ENCODE peak calls at places on chromosome 2, in six cellular contexts. One of them, this sample, is unnamed.

GRCh38 chr2:54708584-54709340 is 14.7 kb upstream of the EML6 start:
- DNase-seq in tibial nerve: no peak
- DNase-seq in NB4: no peak
- DNase-seq in HCT116: no peak
- DNase-seq in stomach: peak; percentile 59
- DNase-seq in upper lobe of left lung: peak; percentile 59
- DNase-seq in this sample: no peak

GRCh38 chr2:30934071-30934470 is 126.8 kb upstream of the CAPN13 start:
- DNase-seq in tibial nerve: no peak
- DNase-seq in NB4: peak; percentile 8
- DNase-seq in HCT116: no peak
- DNase-seq in stomach: no peak
- DNase-seq in upper lobe of left lung: no peak
- DNase-seq in this sample: no peak

GRCh38 chr2:23900927-23901322 is 26.0 kb downstream of the ATAD2B start:
- DNase-seq in tibial nerve: no peak
- DNase-seq in NB4: peak; percentile 81
- DNase-seq in HCT116: peak; percentile 31
- DNase-seq in stomach: no peak
- DNase-seq in upper lobe of left lung: peak; percentile 40
- DNase-seq in this sample: peak; percentile 70

GRCh38 chr2:42834161-42834560 is 41.8 kb upstream of the HAAO start:
- DNase-seq in tibial nerve: no peak
- DNase-seq in NB4: no peak
- DNase-seq in HCT116: no peak
- DNase-seq in stomach: no peak
- DNase-seq in upper lobe of left lung: no peak
- DNase-seq in this sample: no peak

GRCh38 chr2:54763636-54764291 is 40.3 kb downstream of the EML6 start:
- DNase-seq in tibial nerve: no peak
- DNase-seq in NB4: peak; percentile 46
- DNase-seq in HCT116: no peak
- DNase-seq in stomach: no peak
- DNase-seq in upper lobe of left lung: no peak
- DNase-seq in this sample: no peak

GRCh38 chr2:3965211-3965610 is 261.8 kb downstream of the DCDC2C start:
- DNase-seq in tibial nerve: no peak
- DNase-seq in NB4: no peak
- DNase-seq in HCT116: no peak
- DNase-seq in stomach: no peak
- DNase-seq in upper lobe of left lung: no peak
- DNase-seq in this sample: peak; percentile 56

GRCh38 chr2:171083426-171083825 is 77.3 kb downstream of the TLK1 start:
- DNase-seq in tibial nerve: no peak
- DNase-seq in NB4: no peak
- DNase-seq in HCT116: no peak
- DNase-seq in stomach: no peak
- DNase-seq in upper lobe of left lung: no peak
- DNase-seq in this sample: no peak

GRCh38 chr2:59974051-59974766 is 579.2 kb downstream of the BCL11A start:
- DNase-seq in tibial nerve: no peak
- DNase-seq in NB4: no peak
- DNase-seq in HCT116: no peak
- DNase-seq in stomach: no peak
- DNase-seq in upper lobe of left lung: no peak
- DNase-seq in this sample: no peak

GRCh38 chr2:158779621-158780020 is 15.5 kb upstream of the DAPL1 start:
- DNase-seq in tibial nerve: no peak
- DNase-seq in NB4: no peak
- DNase-seq in HCT116: no peak
- DNase-seq in stomach: no peak
- DNase-seq in upper lobe of left lung: no peak
- DNase-seq in this sample: no peak

GRCh38 chr2:28952806-28953190 is 28.3 kb upstream of the TOGARAM2 start:
- DNase-seq in tibial nerve: no peak
- DNase-seq in NB4: peak; percentile 83
- DNase-seq in HCT116: no peak
- DNase-seq in stomach: no peak
- DNase-seq in upper lobe of left lung: no peak
- DNase-seq in this sample: no peak

GRCh38 chr2:235935773-235936172 is 232.4 kb downstream of the GBX2 start:
- DNase-seq in tibial nerve: no peak
- DNase-seq in NB4: no peak
- DNase-seq in HCT116: no peak
- DNase-seq in stomach: peak; percentile 20
- DNase-seq in upper lobe of left lung: no peak
- DNase-seq in this sample: peak; percentile 74

DNA sequence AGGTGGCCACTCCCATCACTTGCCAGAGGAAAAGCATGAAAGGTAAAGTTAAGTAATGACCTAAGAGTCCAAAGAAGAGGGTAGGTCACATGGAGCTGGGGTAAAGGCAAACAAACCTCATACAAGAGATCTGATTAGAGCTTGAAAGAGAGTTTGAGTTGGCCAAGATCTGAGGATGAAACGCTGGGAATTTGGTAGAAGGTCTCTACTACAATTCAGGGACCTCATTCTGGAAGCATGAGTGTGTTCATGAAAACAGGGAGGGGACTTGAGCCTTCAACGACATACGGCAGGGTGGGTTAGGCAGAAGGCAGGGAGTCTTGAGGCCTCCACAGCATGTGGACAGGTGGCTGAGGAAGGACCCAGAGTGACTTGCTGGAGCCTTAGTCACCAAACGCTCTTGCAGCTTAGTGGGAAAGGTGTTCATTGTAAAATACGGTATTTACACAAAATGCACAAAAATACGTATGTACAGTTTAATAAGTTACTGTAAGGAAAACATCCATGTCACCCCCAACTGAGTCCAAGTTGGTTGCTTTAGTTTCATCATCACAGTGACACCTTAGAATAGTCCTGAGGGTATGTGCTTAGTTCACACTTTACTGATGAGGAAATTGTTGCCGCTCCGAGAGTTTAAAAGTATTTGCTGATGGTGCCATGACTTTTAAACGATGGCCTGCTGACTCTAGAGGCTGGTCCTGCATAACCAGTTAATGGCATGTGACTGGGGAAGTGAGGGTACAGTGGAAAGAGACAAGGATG is 5.0 kb upstream of the FARP2 start:
- DNase-seq in tibial nerve: no peak
- DNase-seq in NB4: no peak
- DNase-seq in HCT116: no peak
- DNase-seq in stomach: no peak
- DNase-seq in upper lobe of left lung: no peak
- DNase-seq in this sample: no peak
- TF ChIP-seq POLR2A in tibial nerve: no peak
- TF ChIP-seq POLR2A in NB4: no peak
- TF ChIP-seq POLR2A in HCT116: no peak
- TF ChIP-seq POLR2A in stomach: no peak
- TF ChIP-seq POLR2A in upper lobe of left lung: no peak
- TF ChIP-seq POLR2A in this sample: no peak

DNA sequence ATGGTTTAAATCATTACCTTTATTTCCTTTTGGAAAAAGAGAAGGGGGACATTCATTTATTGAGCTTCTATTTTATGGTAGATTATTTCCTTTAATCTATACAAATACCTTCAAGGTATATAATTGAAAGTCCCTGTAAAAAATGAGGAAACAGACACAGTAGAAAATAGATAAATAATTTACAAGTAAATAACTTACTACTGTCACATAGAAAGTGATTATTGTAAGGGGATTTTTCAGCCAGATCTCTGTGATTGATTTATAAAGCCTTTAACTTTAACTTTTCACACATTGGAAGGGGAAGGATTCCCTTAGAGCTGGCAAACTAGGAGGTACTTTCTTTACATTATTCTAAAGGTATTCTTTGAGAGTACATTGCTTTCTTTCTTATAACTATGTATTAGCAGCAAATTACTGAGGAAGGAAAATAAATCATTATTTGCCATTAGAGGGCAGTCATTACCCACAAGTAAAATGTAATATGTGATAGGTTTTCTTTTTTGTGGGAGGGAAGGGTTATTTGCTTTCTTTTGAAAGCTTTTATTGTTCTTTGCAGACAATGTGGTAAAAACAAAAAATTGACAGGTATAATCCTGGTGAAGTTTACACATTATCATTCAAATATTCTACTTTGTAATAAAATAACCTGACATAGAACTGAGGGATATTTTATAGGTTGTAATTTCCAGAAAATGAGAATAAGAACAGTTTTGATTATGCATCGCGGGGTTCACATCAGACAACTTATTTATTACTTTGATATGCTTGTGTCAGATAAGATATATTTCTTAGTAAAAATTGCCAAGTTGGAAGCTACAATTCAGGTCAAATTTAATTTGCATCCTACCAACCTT is 24.8 kb upstream of the RPE start:
- DNase-seq in tibial nerve: no peak
- DNase-seq in NB4: peak; percentile 69
- DNase-seq in HCT116: peak; percentile 28
- DNase-seq in stomach: no peak
- DNase-seq in upper lobe of left lung: no peak
- DNase-seq in this sample: no peak
- TF ChIP-seq CTCF in tibial nerve: peak; percentile 38
- TF ChIP-seq CTCF in NB4: peak; percentile 7
- TF ChIP-seq CTCF in HCT116: peak; percentile 77
- TF ChIP-seq CTCF in stomach: peak; percentile 59
- TF ChIP-seq CTCF in upper lobe of left lung: peak; percentile 44
- TF ChIP-seq CTCF in this sample: no peak

DNA sequence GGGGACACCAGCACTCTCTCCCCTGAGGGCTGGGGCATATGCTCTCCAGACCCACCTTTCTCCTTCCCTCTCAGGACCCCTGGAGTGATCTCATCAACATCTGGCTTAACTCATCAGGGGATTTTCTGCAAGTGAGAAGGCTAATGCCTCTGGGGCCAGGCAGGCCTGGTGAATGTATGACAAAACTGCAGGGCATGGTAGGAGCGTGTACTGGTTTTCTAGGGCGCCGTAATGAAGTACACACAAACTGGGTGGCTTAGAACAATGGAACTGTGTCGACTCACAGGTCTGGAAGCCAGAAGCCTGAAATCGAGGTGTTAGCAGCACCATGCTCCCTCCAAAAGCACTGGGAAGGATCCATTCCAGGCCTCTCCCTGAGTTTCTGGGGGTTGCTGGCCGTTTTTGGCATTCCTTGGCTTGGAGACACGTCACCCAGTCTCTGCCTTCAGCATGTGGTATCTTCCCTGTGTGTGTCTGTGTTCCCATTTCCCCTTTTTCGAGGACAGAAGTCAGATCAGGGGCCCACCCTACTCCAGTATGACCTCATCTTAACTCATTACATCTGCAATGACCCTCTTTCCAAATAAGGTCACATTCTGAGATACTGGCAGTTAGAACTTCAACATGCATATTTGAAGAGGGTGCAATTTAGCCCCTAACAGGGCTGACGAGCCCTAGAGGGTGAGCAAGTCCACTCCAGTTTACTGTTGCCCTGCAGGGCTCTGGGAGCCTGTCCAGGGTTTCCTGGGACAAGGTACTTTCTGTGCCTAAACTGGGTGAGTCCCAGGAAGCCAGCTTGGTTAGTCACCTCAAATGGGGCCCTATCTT is 45.5 kb upstream of the CAB39 start:
- DNase-seq in tibial nerve: no peak
- DNase-seq in NB4: peak; percentile 93
- DNase-seq in HCT116: no peak
- DNase-seq in stomach: no peak
- DNase-seq in upper lobe of left lung: peak; percentile 53
- DNase-seq in this sample: no peak
- TF ChIP-seq POLR2A in tibial nerve: no peak
- TF ChIP-seq POLR2A in NB4: no peak
- TF ChIP-seq POLR2A in HCT116: no peak
- TF ChIP-seq POLR2A in stomach: no peak
- TF ChIP-seq POLR2A in upper lobe of left lung: no peak
- TF ChIP-seq POLR2A in this sample: no peak

DNA sequence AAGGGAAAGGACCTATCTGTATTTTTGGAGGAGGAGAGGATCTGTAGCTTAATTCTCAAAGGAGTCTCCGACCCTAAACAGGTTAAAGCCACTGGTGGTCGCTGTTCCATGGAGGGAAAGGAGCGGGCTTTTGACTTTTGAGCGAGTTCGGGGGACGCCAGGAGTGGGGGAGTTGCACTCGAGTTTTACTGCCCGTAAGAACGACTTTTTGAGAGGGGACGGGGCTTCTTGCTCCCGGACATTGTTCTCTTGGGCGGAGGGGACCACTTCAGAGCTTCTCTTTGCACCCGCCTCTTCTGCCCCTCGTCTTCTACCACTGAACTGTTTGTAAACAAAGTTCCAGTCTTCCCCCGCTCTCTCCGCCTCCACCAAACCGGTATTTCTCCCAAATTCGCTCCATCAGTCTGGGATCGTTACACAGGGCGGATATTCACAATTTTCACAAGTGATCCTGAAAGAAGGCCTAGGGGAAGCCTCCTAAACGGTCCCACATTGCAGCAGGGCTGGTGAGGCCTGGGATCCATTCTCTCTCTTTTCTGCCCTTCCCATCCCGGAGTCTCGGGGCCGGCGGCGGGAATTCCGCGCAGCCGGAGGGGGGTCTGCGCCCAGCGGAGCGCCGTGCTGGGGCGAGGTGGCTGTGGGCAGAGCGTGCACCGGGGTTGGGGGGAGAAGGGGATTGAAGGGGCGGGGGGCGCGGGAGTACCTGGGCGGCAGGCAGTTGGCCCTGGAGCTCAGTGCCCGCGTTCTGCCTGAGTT is 6.6 kb downstream of the DLX2 start:
- DNase-seq in tibial nerve: no peak
- DNase-seq in NB4: no peak
- DNase-seq in HCT116: no peak
- DNase-seq in stomach: no peak
- DNase-seq in upper lobe of left lung: no peak
- DNase-seq in this sample: no peak
- TF ChIP-seq CTCF in tibial nerve: no peak
- TF ChIP-seq CTCF in NB4: peak; percentile 34
- TF ChIP-seq CTCF in HCT116: no peak
- TF ChIP-seq CTCF in stomach: no peak
- TF ChIP-seq CTCF in upper lobe of left lung: no peak
- TF ChIP-seq CTCF in this sample: no peak

GRCh38 chr2:221501210-221501882 is 70.8 kb downstream of the EPHA4 start:
- DNase-seq in tibial nerve: no peak
- DNase-seq in NB4: no peak
- DNase-seq in HCT116: no peak
- DNase-seq in stomach: no peak
- DNase-seq in upper lobe of left lung: peak; percentile 33
- DNase-seq in this sample: no peak
- TF ChIP-seq POLR2A in tibial nerve: no peak
- TF ChIP-seq POLR2A in NB4: no peak
- TF ChIP-seq POLR2A in HCT116: no peak
- TF ChIP-seq POLR2A in stomach: no peak
- TF ChIP-seq POLR2A in upper lobe of left lung: no peak
- TF ChIP-seq POLR2A in this sample: no peak